ENCODE peak calls at places on chromosomes 13 and 19, in nine cellular contexts. J is transverse colon, Z is stomach, F is sigmoid colon, T is H1, R is spleen, G is suprapubic skin, E is endothelial cell of umbilical vein, Y is K562. V is an unnamed sample.

GRCh38 chr13:51283361-51283760 is 56.1 kb upstream of the SERPINE3 start:
- DNase-seq in J (no peak), Z (no peak), F (no peak), T (no peak), R (no peak), G (no peak), E (no peak), Y (no peak), V (no peak)

GRCh38 chr19:29683009-29683408 is 17.7 kb downstream of the PLEKHF1 start:
- DNase-seq in J (no peak), Z (no peak), F (no peak), T (no peak), R (no peak), G (no peak), E (no peak), Y (no peak), V (no peak)

GRCh38 chr19:35903550-35904179 is 1.3 kb downstream of the HCST start:
- DNase-seq in J (peak), Z (peak), F (peak), T (peak), R (peak), G (peak), E (no peak), Y (peak), V (no peak)

GRCh38 chr19:17505218-17505617 is 6.2 kb upstream of the PGLS start:
- DNase-seq in J (no peak), Z (no peak), F (no peak), T (no peak), R (no peak), G (no peak), E (no peak), Y (no peak), V (no peak)

GRCh38 chr13:19587635-19588300 is 26.4 kb upstream of the TPTE2 start:
- DNase-seq in J (no peak), Z (no peak), F (no peak), T (no peak), R (no peak), G (no peak), E (peak), Y (no peak), V (no peak)

GRCh38 chr13:92602560-92602959 is 624.0 kb upstream of the GPC6 start:
- DNase-seq in J (no peak), Z (no peak), F (no peak), T (no peak), R (no peak), G (no peak), E (no peak), Y (no peak), V (no peak)

GRCh38 chr13:21661510-21661909 is 9.4 kb upstream of the FGF9 start:
- DNase-seq in J (no peak), Z (no peak), F (no peak), T (no peak), R (no peak), G (no peak), E (no peak), Y (no peak), V (no peak)

GRCh38 chr13:65597839-65598818 is 1632.0 kb downstream of the PCDH9 start:
- DNase-seq in J (no peak), Z (no peak), F (no peak), T (no peak), R (no peak), G (no peak), E (no peak), Y (no peak), V (no peak)

GRCh38 chr13:87444135-87444534 is 227.0 kb upstream of the SLITRK5 start:
- DNase-seq in J (no peak), Z (no peak), F (no peak), T (no peak), R (no peak), G (no peak), E (no peak), Y (no peak), V (no peak)

GRCh38 chr13:47413112-47413511 is 516.3 kb upstream of the HTR2A start:
- DNase-seq in J (no peak), Z (no peak), F (no peak), T (no peak), R (no peak), G (no peak), E (no peak), Y (no peak), V (no peak)

GRCh38 chr19:14142262-14143190 is 6.1 kb upstream of the ASF1B start:
- DNase-seq in J (no peak), Z (no peak), F (no peak), T (no peak), R (no peak), G (no peak), E (no peak), Y (no peak), V (no peak)

GRCh38 chr19:6685962-6686627 is 16.1 kb upstream of the TNFSF14 start:
- DNase-seq in J (no peak), Z (no peak), F (no peak), T (no peak), R (peak), G (no peak), E (no peak), Y (no peak), V (no peak)

GRCh38 chr13:20125129-20125782 is 35.6 kb downstream of the GJA3 start:
- DNase-seq in J (no peak), Z (no peak), F (peak), T (no peak), R (no peak), G (peak), E (peak), Y (no peak), V (no peak)

GRCh38 chr13:30851697-30852096 is 54.4 kb upstream of the MEDAG start:
- DNase-seq in J (no peak), Z (no peak), F (no peak), T (no peak), R (no peak), G (no peak), E (no peak), Y (no peak), V (no peak)

GRCh38 chr13:36766295-36766694 is 52.7 kb upstream of the RFXAP start:
- DNase-seq in J (no peak), Z (no peak), F (no peak), T (no peak), R (no peak), G (no peak), E (no peak), Y (no peak), V (no peak)

GRCh38 chr13:54733639-54734038 is 1705.0 kb downstream of the OLFM4 start:
- DNase-seq in J (no peak), Z (no peak), F (no peak), T (peak), R (no peak), G (no peak), E (no peak), Y (no peak), V (no peak)

GRCh38 chr19:35404879-35405622 is 34.2 kb downstream of the GPR42 start:
- DNase-seq in J (peak), Z (peak), F (no peak), T (no peak), R (no peak), G (no peak), E (no peak), Y (peak), V (no peak)

GRCh38 chr13:82614086-82614485 is 1268.2 kb downstream of the SLITRK1 start:
- DNase-seq in J (no peak), Z (no peak), F (no peak), T (no peak), R (no peak), G (no peak), E (no peak), Y (no peak), V (no peak)

DNA sequence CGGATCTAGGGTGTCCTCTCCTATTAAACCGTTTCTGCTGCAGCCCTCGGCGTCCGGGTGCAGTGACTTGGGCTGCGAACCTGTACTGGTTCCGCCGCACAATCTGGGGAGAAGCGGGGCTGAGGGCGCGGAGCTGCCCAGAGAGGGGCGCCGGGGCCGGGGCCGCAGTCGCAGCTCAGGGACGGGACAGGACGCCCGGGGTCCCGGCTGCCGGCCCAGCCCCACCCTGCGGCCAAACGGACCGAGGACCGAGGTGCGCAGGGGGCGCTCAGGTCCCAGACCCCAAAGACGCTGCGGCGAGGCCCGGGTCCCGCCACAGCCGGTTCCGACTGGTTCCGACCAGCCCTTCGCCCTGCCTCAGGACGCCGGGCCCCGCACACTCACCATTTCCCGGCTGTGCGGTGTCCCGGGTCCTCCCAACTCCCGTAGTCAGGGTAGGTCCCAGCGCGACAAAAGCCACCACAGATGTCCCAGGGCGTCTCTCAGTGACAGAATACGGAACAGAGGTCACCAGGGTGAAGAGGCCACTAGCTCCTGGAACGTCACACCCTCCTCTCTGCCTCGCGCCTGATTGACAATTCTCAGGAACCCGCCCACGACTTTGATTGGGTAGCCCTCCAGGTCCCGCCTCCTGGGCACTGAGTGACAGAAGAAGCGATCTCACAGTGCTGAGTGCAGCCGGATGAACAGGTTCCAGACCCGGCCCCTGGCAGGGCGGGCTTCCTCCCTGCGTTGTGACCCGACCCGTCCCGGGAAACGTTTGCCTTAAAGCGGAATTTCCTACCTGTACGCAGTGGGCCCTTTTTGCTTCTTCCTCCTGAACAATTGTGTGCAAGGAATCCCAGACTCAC is at the start of gene ZNF44:
- DNase-seq in J (peak), Z (peak), F (peak), T (peak), R (peak), G (peak), E (peak), Y (peak), V (peak)
- TF ChIP-seq POLR2A in J (peak), Z (peak), F (peak), T (no peak), R (peak), G (peak), E (peak), Y (peak), V (peak)

GRCh38 chr13:95281258-95281602 is 20.0 kb downstream of the ABCC4 start:
- DNase-seq in J (no peak), Z (no peak), F (no peak), T (no peak), R (no peak), G (no peak), E (no peak), Y (no peak), V (no peak)
- H3K27ac ChIP-seq in J (peak), Z (peak), F (no peak), T (no peak), R (peak), G (no peak), E (no peak), Y (no peak), V (no peak)

DNA sequence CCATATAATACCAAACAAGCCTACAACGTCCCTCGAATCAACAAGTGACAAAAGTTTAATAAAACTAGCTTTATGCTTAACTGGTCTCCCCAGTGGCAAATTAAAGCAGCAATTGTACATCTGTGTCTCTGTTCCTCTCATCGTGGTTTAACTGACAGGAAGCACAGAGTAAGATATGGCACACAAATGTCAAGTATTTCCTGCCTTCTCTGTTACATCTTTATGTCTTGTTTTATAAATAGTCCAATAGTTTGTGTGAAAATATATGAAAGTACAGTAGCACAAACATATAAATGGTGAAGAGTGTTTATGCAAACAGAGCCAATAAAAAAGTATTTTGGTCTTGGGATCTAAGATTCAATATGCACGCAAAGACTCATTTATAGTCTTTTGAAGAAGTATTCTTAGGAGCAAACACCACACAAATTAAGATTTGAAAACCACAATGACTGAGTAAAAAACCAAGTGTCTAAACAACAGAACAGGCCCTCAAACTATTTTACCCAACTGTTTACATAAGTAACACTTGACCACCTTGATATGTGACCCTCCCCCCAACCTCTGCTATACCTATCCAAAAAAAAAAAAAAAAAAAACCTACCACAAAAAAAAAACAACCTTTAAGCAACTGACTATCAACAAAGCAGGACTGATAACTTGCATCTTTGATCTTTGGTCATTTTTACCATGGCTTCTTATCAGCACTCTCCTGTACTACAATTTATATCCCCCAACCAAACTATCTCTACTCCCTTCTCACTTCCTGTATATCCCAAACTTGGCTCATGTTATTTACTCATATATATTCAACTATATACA is 14.0 kb downstream of the ELF1 start:
- DNase-seq in J (no peak), Z (no peak), F (no peak), T (no peak), R (no peak), G (no peak), E (peak), Y (no peak), V (no peak)
- TF ChIP-seq POLR2AphosphoS5 in J (peak), Z (no peak), F (no peak), T (no peak), R (no peak), G (no peak), E (no peak), Y (no peak), V (no peak)

GRCh38 chr13:113461022-113461751 is 7.9 kb upstream of the ADPRHL1 start:
- DNase-seq in J (no peak), Z (no peak), F (no peak), T (no peak), R (no peak), G (no peak), E (no peak), Y (no peak), V (no peak)
- TF ChIP-seq POLR2A in J (no peak), Z (no peak), F (no peak), T (no peak), R (no peak), G (no peak), E (no peak), Y (no peak), V (no peak)

GRCh38 chr13:113860579-113861432 is 3.1 kb downstream of the GAS6 start:
- DNase-seq in J (peak), Z (peak), F (no peak), T (peak), R (no peak), G (peak), E (peak), Y (peak), V (peak)
- H3K27ac ChIP-seq in J (peak), Z (peak), F (no peak), T (peak), R (no peak), G (peak), E (no peak), Y (peak), V (peak)

GRCh38 chr13:111847964-111848363 is 219.0 kb upstream of the SOX1 start:
- DNase-seq in J (no peak), Z (no peak), F (no peak), T (no peak), R (no peak), G (no peak), E (no peak), Y (no peak), V (no peak)

GRCh38 chr13:111845621-111846351 is 221.2 kb upstream of the SOX1 start:
- DNase-seq in J (no peak), Z (no peak), F (no peak), T (peak), R (no peak), G (no peak), E (no peak), Y (no peak), V (no peak)

GRCh38 chr13:111844682-111845081 is 222.3 kb upstream of the SOX1 start:
- DNase-seq in J (no peak), Z (no peak), F (no peak), T (no peak), R (no peak), G (no peak), E (no peak), Y (no peak), V (no peak)

GRCh38 chr13:111844222-111844671 is 222.7 kb upstream of the SOX1 start:
- DNase-seq in J (no peak), Z (no peak), F (no peak), T (no peak), R (no peak), G (no peak), E (no peak), Y (no peak), V (no peak)

DNA sequence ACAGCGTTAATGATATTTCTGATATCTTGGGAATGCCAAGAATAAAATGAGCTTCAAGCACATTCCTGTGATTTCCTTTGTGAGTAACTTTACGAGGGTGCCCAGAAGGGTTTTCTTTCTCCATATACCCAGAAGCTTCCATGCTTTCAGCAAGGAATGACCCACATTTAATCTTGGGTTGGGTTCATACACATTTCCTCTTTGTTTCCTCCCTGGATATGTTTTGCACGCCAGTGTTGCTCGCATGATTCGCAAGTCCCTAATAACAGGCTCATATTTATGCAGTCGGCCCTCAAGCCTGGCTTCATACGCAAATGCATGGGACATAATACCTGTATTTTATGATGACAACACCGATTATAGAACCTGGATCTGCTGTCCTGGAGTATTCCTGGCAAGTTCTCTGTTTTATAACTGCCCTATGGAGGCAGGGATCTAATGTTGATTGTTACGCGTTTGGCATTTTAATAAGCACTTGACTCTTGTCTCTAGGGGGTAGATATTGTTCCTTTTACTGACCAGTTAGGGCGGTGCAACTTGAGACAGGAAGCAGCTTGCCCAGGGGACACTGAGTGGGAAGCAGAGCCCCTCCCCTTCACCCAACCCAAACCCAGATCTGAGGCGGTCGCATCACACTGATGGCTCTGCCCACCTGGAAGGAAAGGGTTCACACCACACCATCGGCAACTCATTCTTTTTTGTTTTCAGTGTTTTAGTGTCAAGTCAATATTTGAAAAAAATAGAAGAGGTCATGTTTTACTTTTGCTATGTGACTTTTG is 220.4 kb upstream of the SOX1 start:
- DNase-seq in J (no peak), Z (no peak), F (no peak), T (peak), R (no peak), G (no peak), E (no peak), Y (no peak), V (no peak)
- TF ChIP-seq POLR2AphosphoS5 in J (no peak), Z (no peak), F (no peak), T (no peak), R (no peak), G (no peak), E (no peak), Y (no peak), V (no peak)

V was measured in breast epithelium.